ENCODE peak calls at places on chromosomes 6 and 20, in four cellular contexts. C is cardiac muscle cell; I is activated CD4-positive, alpha-beta T cell treated with anti-CD3 and anti-CD28 coated beads, Interleukin-2, amount 50 U/mL, for 4 hours; L is Calu3. S is an unnamed sample.

GRCh38 chr6:153150767-153151440 is 19.8 kb upstream of the RGS17 start:
- DNase-seq in L (no peak), C (no peak), I (no peak), S (no peak)

GRCh38 chr6:106608080-106608668 is 21.1 kb downstream of the RTN4IP1 start:
- DNase-seq in L (peak; percentile 58), I (no peak), C (peak; percentile 64), S (no peak)

GRCh38 chr6:164396071-164397047 is 913.0 kb downstream of the C6orf118 start:
- DNase-seq in C (no peak), I (no peak), L (no peak), S (no peak)

GRCh38 chr6:140438346-140438735 is 1063.9 kb upstream of the CITED2 start:
- DNase-seq in I (no peak), C (no peak), L (no peak), S (no peak)

GRCh38 chr6:79073888-79074287 is 4.2 kb downstream of the PHIP start:
- DNase-seq in I (no peak), L (no peak), C (no peak), S (no peak)

GRCh38 chr6:53340536-53340935 is 8.2 kb downstream of the ELOVL5 start:
- DNase-seq in L (no peak), C (no peak), I (no peak), S (no peak)

GRCh38 chr6:35048631-35049083 is 92.5 kb downstream of the TCP11 start:
- DNase-seq in L (no peak), I (no peak), C (peak; percentile 56), S (peak; percentile 4)

GRCh38 chr20:34559311-34560140 is 1.0 kb downstream of the MAP1LC3A start:
- DNase-seq in L (no peak), I (no peak), C (no peak), S (no peak)

GRCh38 chr6:156735751-156736150 is 41.4 kb upstream of the ARID1B start:
- DNase-seq in I (no peak), C (no peak), L (no peak), S (no peak)

GRCh38 chr6:1346556-1347186 is 34.8 kb downstream of the FOXQ1 start:
- DNase-seq in C (no peak), I (no peak), L (no peak), S (no peak)

GRCh38 chr20:46129955-46130481 is 11.9 kb downstream of the CD40 start:
- DNase-seq in I (no peak), L (no peak), C (peak; percentile 57), S (no peak)

GRCh38 chr6:45436544-45437440 is 59.1 kb upstream of the SUPT3H start:
- DNase-seq in C (no peak), L (no peak), I (no peak), S (no peak)

GRCh38 chr6:47407295-47408281 is 70.0 kb upstream of the CD2AP start:
- DNase-seq in C (no peak), I (no peak), L (no peak), S (no peak)

GRCh38 chr20:9286501-9286900 is 217.6 kb downstream of the PLCB4 start:
- DNase-seq in C (no peak), I (no peak), L (no peak), S (no peak)

GRCh38 chr6:157519255-157520116 is 138.5 kb downstream of the ZDHHC14 start:
- DNase-seq in L (no peak), I (no peak), C (no peak), S (no peak)

GRCh38 chr6:148671085-148671484 is 75.7 kb upstream of the UST start:
- DNase-seq in L (no peak), I (no peak), C (no peak), S (no peak)

GRCh38 chr20:47727170-47727880 is 58.0 kb downstream of the SULF2 start:
- DNase-seq in L (no peak), I (peak; percentile 36), C (no peak), S (peak; percentile 33)

S was measured in stimulated activated CD4-positive, alpha-beta T cell treated with anti-CD3 and anti-CD28 coated beads, Interleukin-12 subunit alpha, Interleukin-12 subunit beta, amount 100 ng/mL, for 4 hours.